ENCODE peak calls at places on chromosomes 7 and 10, in nine cellular contexts. F is mesothelial cell of epicardium; B is right lobe of liver; I is H7; M is non-pigmented ciliary epithelial cell; P is NCI-H1048; A is brain microvascular endothelial cell; U is AG08395; C is activated CD8-positive, alpha-beta memory T cell treated with anti-CD3 and anti-CD28 coated beads for 48 hours. D is an unnamed sample.

GRCh38 chr7:135281363-135281949 is 47.8 kb downstream of the STRA8 start:
- DNase-seq in I (peak), P (peak), A (peak), F (peak), U (peak), B (peak), C (peak), M (peak), D (peak)

GRCh38 chr10:132920101-132920925 is 22.1 kb downstream of the CFAP46 start:
- DNase-seq in F (no peak), C (no peak), P (no peak), A (no peak), I (no peak), U (no peak), B (no peak), M (no peak), D (no peak)

GRCh38 chr10:28793482-28793881 is 116.2 kb downstream of the BAMBI start:
- DNase-seq in U (no peak), I (no peak), P (no peak), M (no peak), F (no peak), C (no peak), A (no peak), B (no peak), D (no peak)

GRCh38 chr10:132163278-132163765 is 23.4 kb upstream of the DPYSL4 start:
- DNase-seq in P (peak), U (peak), A (no peak), I (peak), B (no peak), F (no peak), C (peak), M (no peak), D (no peak)

GRCh38 chr10:50554995-50555568 is 68.7 kb downstream of the SGMS1 start:
- DNase-seq in I (no peak), F (no peak), M (no peak), C (no peak), B (no peak), A (peak), U (peak), P (no peak), D (no peak)

GRCh38 chr7:130986271-130986690 is 252.3 kb upstream of the KLF14 start:
- DNase-seq in U (peak), C (no peak), B (no peak), M (no peak), A (no peak), I (no peak), F (no peak), P (no peak), D (no peak)

GRCh38 chr10:74969530-74969929 is 141.9 kb upstream of the SAMD8 start:
- DNase-seq in A (no peak), I (no peak), M (no peak), P (no peak), C (no peak), B (no peak), F (no peak), U (no peak), D (no peak)

GRCh38 chr10:49594594-49594993 is 15.5 kb upstream of the SLC18A3 start:
- DNase-seq in P (peak), I (peak), U (peak), A (peak), F (no peak), M (no peak), C (no peak), B (no peak), D (peak)

GRCh38 chr10:49332333-49332732 is 33.4 kb downstream of the C10orf71 start:
- DNase-seq in I (no peak), U (no peak), C (no peak), A (no peak), F (no peak), P (no peak), B (no peak), M (no peak), D (no peak)

GRCh38 chr10:101014966-101015581 is 15.5 kb downstream of the LZTS2 start:
- DNase-seq in A (peak), F (no peak), P (no peak), I (no peak), C (no peak), M (peak), B (no peak), U (peak), D (no peak)

GRCh38 chr10:101310528-101311439 is 43.2 kb upstream of the BTRC start:
- DNase-seq in A (peak), B (no peak), F (no peak), I (peak), M (no peak), C (no peak), U (no peak), P (no peak), D (no peak)

GRCh38 chr10:121092341-121093099 is 241.4 kb downstream of the WDR11 start:
- DNase-seq in C (no peak), F (no peak), I (no peak), U (no peak), P (no peak), A (peak), B (no peak), M (no peak), D (peak)

GRCh38 chr10:71454347-71454746 is 57.6 kb downstream of the CDH23 start:
- DNase-seq in U (no peak), B (no peak), F (no peak), M (no peak), P (no peak), C (no peak), I (no peak), A (no peak), D (no peak)

GRCh38 chr10:33279276-33279675 is 55.2 kb downstream of the NRP1 start:
- DNase-seq in P (no peak), I (no peak), F (no peak), C (no peak), U (peak), A (no peak), M (no peak), B (no peak), D (no peak)

GRCh38 chr10:111207525-111207924 is 130.7 kb downstream of the ADRA2A start:
- DNase-seq in C (no peak), F (no peak), M (no peak), I (peak), A (no peak), B (no peak), P (no peak), U (no peak), D (no peak)

GRCh38 chr10:97399843-97400545 is 1.1 kb downstream of the RRP12 start:
- DNase-seq in B (no peak), I (peak), F (no peak), P (no peak), U (peak), M (no peak), C (no peak), A (peak), D (no peak)

GRCh38 chr10:123100030-123100762 is 35.6 kb upstream of the HMX3 start:
- DNase-seq in A (no peak), B (no peak), U (no peak), C (no peak), F (no peak), P (no peak), I (peak), M (no peak), D (no peak)

GRCh38 chr7:134184767-134185166 is 57.6 kb downstream of the LRGUK start:
- DNase-seq in U (no peak), C (no peak), M (no peak), F (no peak), I (no peak), A (peak), B (no peak), P (no peak), D (no peak)

GRCh38 chr7:108097703-108098102 is 32.5 kb downstream of the LAMB4 start:
- DNase-seq in C (no peak), A (no peak), I (peak), M (no peak), P (no peak), B (no peak), F (no peak), U (no peak), D (no peak)

GRCh38 chr10:15197276-15197675 is 28.8 kb upstream of the NMT2 start:
- DNase-seq in B (no peak), P (no peak), I (no peak), M (peak), A (no peak), F (no peak), C (no peak), U (peak), D (no peak)

GRCh38 chr10:11104772-11105675 is 87.4 kb downstream of the CELF2 start:
- DNase-seq in F (no peak), C (no peak), A (no peak), I (no peak), M (no peak), U (no peak), B (no peak), P (no peak), D (no peak)

GRCh38 chr7:77753173-77753572 is 45.1 kb downstream of the TMEM60 start:
- DNase-seq in P (no peak), I (no peak), B (no peak), M (no peak), F (no peak), U (no peak), C (no peak), A (no peak), D (no peak)

GRCh38 chr7:102306916-102307677 is 20.4 kb downstream of the SH2B2 start:
- DNase-seq in B (no peak), P (peak), F (no peak), I (peak), M (no peak), A (peak), C (no peak), U (peak), D (peak)

GRCh38 chr7:114081606-114082425 is 163.0 kb upstream of the PPP1R3A start:
- DNase-seq in A (peak), M (peak), U (peak), B (no peak), C (no peak), I (peak), F (no peak), P (no peak), D (no peak)

GRCh38 chr7:47383064-47383463 is 198.8 kb downstream of the TNS3 start:
- DNase-seq in P (no peak), U (peak), F (no peak), I (no peak), C (no peak), B (no peak), A (no peak), M (no peak), D (no peak)

GRCh38 chr10:72764151-72764550 is 72.2 kb downstream of the MCU start:
- DNase-seq in C (no peak), I (no peak), U (peak), P (no peak), A (peak), M (peak), B (no peak), F (no peak), D (no peak)

GRCh38 chr10:15515207-15515606 is 144.1 kb upstream of the FAM171A1 start:
- DNase-seq in P (no peak), A (no peak), M (no peak), U (peak), B (no peak), I (no peak), C (no peak), F (no peak), D (no peak)